ENCODE peak calls at places on chromosome 22, in four cellular contexts. Z is body of pancreas, P is brain microvascular endothelial cell, H is Peyer's patch. W is an unnamed sample.

GRCh38 chr22:31345331-31346254 is 553 bp downstream of the PATZ1 start:
- DNase-seq in Z (peak; percentile 86), P (peak; percentile 56), H (peak; percentile 91), W (no peak)

GRCh38 chr22:49046546-49047305 is 780.9 kb downstream of the BRD1 start:
- DNase-seq in Z (peak; percentile 61), P (peak; percentile 5), H (no peak), W (no peak)

GRCh38 chr22:17307566-17307965 is 61.7 kb upstream of the CECR2 start:
- DNase-seq in Z (no peak), P (no peak), H (no peak), W (no peak)

GRCh38 chr22:31085493-31085824 is 4.3 kb downstream of the SMTN start:
- DNase-seq in Z (peak; percentile 43), P (no peak), H (no peak), W (no peak)

GRCh38 chr22:26672590-26673468 is 15.4 kb downstream of the MIAT start:
- DNase-seq in Z (peak; percentile 88), P (peak; percentile 88), H (peak; percentile 96), W (peak; percentile 83)

GRCh38 chr22:43681724-43682360 is 130.3 kb downstream of the EFCAB6 start:
- DNase-seq in Z (no peak), P (no peak), H (no peak), W (no peak)

GRCh38 chr22:33879796-33880195 is 40.5 kb downstream of the LARGE1 start:
- DNase-seq in Z (no peak), P (no peak), H (no peak), W (no peak)

GRCh38 chr22:50171319-50171964 is 911 bp downstream of the PANX2 start:
- DNase-seq in Z (no peak), P (no peak), H (no peak), W (no peak)

DNA sequence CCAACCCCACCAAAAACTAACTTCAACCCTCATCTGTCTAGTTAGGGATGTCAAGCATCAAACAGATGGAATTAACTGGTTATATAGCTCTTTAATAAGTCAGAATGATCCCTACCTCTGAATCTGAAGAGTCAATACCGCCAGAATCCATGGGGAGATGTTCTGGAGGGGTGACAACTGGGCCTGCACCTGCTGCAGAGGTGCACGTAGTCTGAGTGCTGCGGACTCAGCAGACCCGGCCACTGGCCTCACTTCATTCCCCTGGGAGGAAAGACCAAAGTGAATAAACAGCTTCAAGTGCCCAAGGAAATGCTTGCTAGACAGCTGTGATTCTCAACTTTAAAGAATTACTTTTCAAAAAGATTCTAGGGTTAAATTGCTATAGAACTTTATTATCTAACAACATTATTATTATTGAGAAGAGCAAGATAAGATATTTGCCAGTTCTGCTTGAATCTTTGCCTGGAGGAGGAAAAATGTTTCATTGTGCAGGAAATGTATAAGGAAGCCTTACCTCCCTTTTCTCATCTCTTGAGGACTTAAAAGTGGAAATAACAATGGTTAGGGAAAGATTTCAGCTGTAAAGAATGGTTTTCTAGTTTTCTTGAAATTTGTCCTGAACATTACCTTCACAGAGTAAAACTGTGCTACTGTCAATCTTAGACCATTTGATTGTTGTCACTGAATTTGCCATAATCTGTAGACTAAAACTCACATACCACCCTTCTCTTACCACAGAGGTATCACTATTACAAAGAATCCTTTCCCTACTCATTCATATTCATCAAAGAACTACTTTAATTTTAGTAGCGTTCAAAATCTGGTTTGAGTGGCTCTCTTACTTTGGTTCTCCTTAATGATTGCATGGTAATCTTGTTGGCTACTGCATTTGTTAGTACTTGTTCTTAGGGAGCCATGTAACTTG is 4.2 kb downstream of the XBP1 start:
- DNase-seq in Z (no peak), P (no peak), H (no peak), W (no peak)
- H3K4me3 ChIP-seq in Z (peak overlapping the region; percentile 21), P (no peak overlapping the region), H (no peak overlapping the region), W (no peak overlapping the region)

GRCh38 chr22:44930016-44930710 is 79.6 kb downstream of the PHF21B start:
- DNase-seq in Z (no peak), P (no peak), H (no peak), W (no peak)

GRCh38 chr22:44928064-44928463 is 81.7 kb downstream of the PHF21B start:
- DNase-seq in Z (no peak), P (no peak), H (no peak), W (no peak)

GRCh38 chr22:44929348-44930015 is 80.3 kb downstream of the PHF21B start:
- DNase-seq in Z (no peak), P (no peak), H (no peak), W (no peak)

GRCh38 chr22:44930711-44931035 is 79.1 kb downstream of the PHF21B start:
- DNase-seq in Z (no peak), P (no peak), H (no peak), W (no peak)

GRCh38 chr22:44928711-44929347 is 81.0 kb downstream of the PHF21B start:
- DNase-seq in Z (no peak), P (no peak), H (no peak), W (no peak)
- H3K4me3 ChIP-seq in Z (no peak overlapping the region), P (no peak overlapping the region), H (no peak overlapping the region), W (no peak overlapping the region)

GRCh38 chr22:46053563-46054090 is 76.7 kb upstream of the WNT7B start:
- DNase-seq in Z (peak; percentile 79), P (no peak), H (peak; percentile 70), W (no peak)
- H3K4me3 ChIP-seq in Z (peak overlapping the region; percentile 43), P (peak overlapping the region; percentile 64), H (peak overlapping the region; percentile 68), W (peak overlapping the region; percentile 75)

GRCh38 chr22:29903371-29903770 is 20.4 kb downstream of the MTMR3 start:
- DNase-seq in Z (no peak), P (no peak), H (no peak), W (no peak)

GRCh38 chr22:29912141-29912540 is 29.2 kb downstream of the MTMR3 start:
- DNase-seq in Z (no peak), P (no peak), H (no peak), W (no peak)

GRCh38 chr22:29912605-29913398 is 29.8 kb downstream of the MTMR3 start:
- DNase-seq in Z (no peak), P (peak; percentile 74), H (no peak), W (peak; percentile 82)

GRCh38 chr22:29904020-29904419 is 21.0 kb downstream of the MTMR3 start:
- DNase-seq in Z (no peak), P (no peak), H (no peak), W (no peak)

GRCh38 chr22:29907753-29908515 is 25.0 kb downstream of the MTMR3 start:
- DNase-seq in Z (peak; percentile 87), P (peak; percentile 97), H (no peak), W (peak; percentile 66)
- H3K4me3 ChIP-seq in Z (no peak overlapping the region), P (no peak overlapping the region), H (no peak overlapping the region), W (no peak overlapping the region)

DNA sequence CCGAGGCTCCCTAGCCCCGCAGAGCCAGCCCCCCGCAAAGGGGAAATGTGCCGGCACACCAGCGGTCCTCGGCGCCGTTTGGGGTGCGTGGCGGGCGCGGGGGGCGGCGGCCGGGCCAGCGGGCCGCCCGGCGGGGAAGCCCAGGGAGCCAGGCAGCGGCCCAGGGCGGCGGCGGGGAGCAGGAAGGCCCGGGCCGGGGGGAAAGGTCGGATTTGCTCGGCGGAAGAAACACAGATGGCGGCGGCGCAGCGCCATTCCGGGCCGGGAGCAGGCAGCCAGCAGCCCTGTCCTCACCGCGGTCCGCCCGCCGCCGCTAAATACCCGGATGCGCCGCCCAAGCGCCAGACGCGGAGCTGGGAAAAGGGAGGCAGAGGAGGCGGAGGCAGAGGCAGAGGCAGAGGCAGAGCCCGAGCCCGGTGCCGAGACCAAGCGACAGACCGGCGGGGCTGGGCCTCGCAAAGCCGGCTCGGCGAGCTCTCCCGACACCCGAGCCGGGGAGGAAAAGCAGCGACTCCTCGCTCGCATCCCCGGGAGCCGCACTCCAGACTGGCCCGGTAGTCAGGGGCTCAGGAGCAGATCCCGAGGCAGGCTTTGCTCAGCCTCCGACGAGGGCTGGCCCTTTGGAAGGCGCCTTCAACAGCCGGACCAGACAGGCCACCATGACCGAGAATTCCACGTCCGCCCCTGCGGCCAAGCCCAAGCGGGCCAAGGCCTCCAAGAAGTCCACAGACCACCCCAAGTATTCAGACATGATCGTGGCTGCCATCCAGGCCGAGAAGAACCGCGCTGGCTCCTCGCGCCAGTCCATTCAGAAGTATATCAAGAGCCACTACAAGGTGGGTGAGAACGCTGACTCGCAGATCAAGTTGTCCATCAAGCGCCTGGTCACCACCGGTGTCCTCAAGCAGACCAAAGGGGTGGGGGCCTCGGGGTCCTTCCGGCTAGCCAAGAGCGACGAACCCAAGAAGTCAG is 2.6 kb upstream of the GCAT start:
- DNase-seq in Z (peak; percentile 93), P (peak; percentile 73), H (peak; percentile 45), W (no peak)
- H3K4me3 ChIP-seq in Z (no peak overlapping the region), P (peak overlapping the region; percentile 78), H (peak overlapping the region; percentile 68), W (peak overlapping the region; percentile 76)

DNA sequence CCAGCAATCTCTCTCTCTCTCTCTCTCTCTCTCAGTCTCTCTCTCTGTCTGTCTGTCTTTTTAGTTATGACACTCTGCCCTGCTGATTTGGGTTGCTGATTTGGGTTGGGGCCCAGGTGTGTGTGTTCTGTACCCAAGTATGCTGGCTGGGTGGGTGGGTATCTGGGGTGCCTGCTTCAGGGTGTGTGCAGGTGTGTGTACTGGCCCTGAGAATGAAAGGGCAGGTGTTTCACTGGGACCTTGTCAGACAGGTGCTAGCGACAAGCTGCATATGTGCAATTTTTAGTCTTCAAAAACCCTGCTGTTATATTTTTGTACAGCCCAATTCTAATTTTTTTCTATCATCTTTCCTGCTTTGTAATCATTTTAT is 940 bp downstream of the CSF2RB start:
- DNase-seq in Z (no peak), P (no peak), H (no peak), W (no peak)
- H3K4me3 ChIP-seq in Z (no peak overlapping the region), P (no peak overlapping the region), H (peak overlapping the region; percentile 35), W (no peak overlapping the region)

GRCh38 chr22:46941958-46942815 is 179.7 kb downstream of the TBC1D22A start:
- DNase-seq in Z (no peak), P (no peak), H (no peak), W (no peak)
- H3K4me3 ChIP-seq in Z (no peak overlapping the region), P (no peak overlapping the region), H (no peak overlapping the region), W (no peak overlapping the region)

GRCh38 chr22:39898997-39899396 is 1.9 kb upstream of the GRAP2 start:
- DNase-seq in Z (no peak), P (no peak), H (peak; percentile 55), W (no peak)

GRCh38 chr22:39901519-39902146 is 749 bp downstream of the GRAP2 start:
- DNase-seq in Z (no peak), P (no peak), H (no peak), W (no peak)

GRCh38 chr22:39896313-39896996 is 2.9 kb upstream of the ENTHD1 start:
- DNase-seq in Z (no peak), P (no peak), H (no peak), W (no peak)

GRCh38 chr22:39897841-39898240 is 3.0 kb upstream of the GRAP2 start:
- DNase-seq in Z (no peak), P (no peak), H (no peak), W (no peak)

GRCh38 chr22:39900306-39901227 is at the start of gene GRAP2:
- DNase-seq in Z (no peak), P (no peak), H (peak; percentile 75), W (no peak)
- H3K4me3 ChIP-seq in Z (no peak within 1 kb of the TSS), P (no peak within 1 kb of the TSS), H (peak within 1 kb of the TSS; percentile 34), W (no peak within 1 kb of the TSS)

W was measured in AG09309.